ENCODE peak calls at places on chromosomes 1 and 21, in five cellular contexts. H, L, A, B and D are unnamed samples.

GRCh38 chr1:75131593-75132420 is 2.4 kb upstream of the LHX8 start:
- DNase-seq in H (no peak), L (no peak), A (no peak), B (no peak), D (no peak)

GRCh38 chr1:84834419-84835064 is 58.5 kb downstream of the LPAR3 start:
- DNase-seq in H (no peak), L (peak; percentile 84), A (no peak), B (no peak), D (peak; percentile 61)

GRCh38 chr1:39159224-39160036 is 45.1 kb upstream of the MACF1 start:
- DNase-seq in H (no peak), L (peak; percentile 54), A (no peak), B (peak; percentile 40), D (peak; percentile 30)

GRCh38 chr1:107135466-107135865 is 5.4 kb upstream of the NTNG1 start:
- DNase-seq in H (no peak), L (peak; percentile 67), A (no peak), B (peak; percentile 9), D (peak; percentile 25)

GRCh38 chr1:31407029-31407626 is 5.9 kb upstream of the SERINC2 start:
- DNase-seq in H (no peak), L (no peak), A (no peak), B (no peak), D (no peak)

GRCh38 chr1:91803847-91804545 is 82.0 kb downstream of the TGFBR3 start:
- DNase-seq in H (no peak), L (peak; percentile 40), A (no peak), B (peak; percentile 83), D (peak; percentile 13)

GRCh38 chr21:42539931-42540343 is 26.3 kb downstream of the SLC37A1 start:
- DNase-seq in H (no peak), L (peak; percentile 6), A (peak; percentile 25), B (peak; percentile 81), D (no peak)

GRCh38 chr1:207825719-207826556 is 74.1 kb downstream of the CD46 start:
- DNase-seq in H (no peak), L (no peak), A (peak; percentile 84), B (peak; percentile 91), D (peak; percentile 21)

GRCh38 chr1:63626222-63626621 is 33.0 kb downstream of the PGM1 start:
- DNase-seq in H (no peak), L (no peak), A (no peak), B (no peak), D (no peak)

GRCh38 chr1:56509713-56510641 is 69.4 kb downstream of the PLPP3 start:
- DNase-seq in H (no peak), L (no peak), A (no peak), B (peak; percentile 50), D (no peak)

GRCh38 chr1:57206038-57206437 is 217.8 kb downstream of the DAB1 start:
- DNase-seq in H (no peak), L (peak; percentile 8), A (no peak), B (no peak), D (no peak)

GRCh38 chr1:105027838-105028471 is 1278.3 kb downstream of the AMY1C start:
- DNase-seq in H (no peak), L (no peak), A (no peak), B (no peak), D (no peak)

GRCh38 chr1:203628185-203628996 is 1.8 kb downstream of the ATP2B4 start:
- DNase-seq in H (no peak), L (peak; percentile 82), A (peak; percentile 73), B (no peak), D (peak; percentile 91)

GRCh38 chr1:204545881-204546280 is 29.7 kb downstream of the MDM4 start:
- DNase-seq in H (no peak), L (no peak), A (no peak), B (no peak), D (no peak)

GRCh38 chr1:221174598-221174997 is 295.4 kb downstream of the HLX start:
- DNase-seq in H (no peak), L (no peak), A (peak; percentile 79), B (peak; percentile 17), D (no peak)

GRCh38 chr1:204560590-204560989 is 44.4 kb downstream of the MDM4 start:
- DNase-seq in H (no peak), L (peak; percentile 38), A (no peak), B (no peak), D (no peak)

GRCh38 chr1:24385160-24385939 is 28.2 kb downstream of the STPG1 start:
- DNase-seq in H (no peak), L (peak; percentile 81), A (no peak), B (peak; percentile 53), D (no peak)

GRCh38 chr1:31995263-31995662 is 18.4 kb upstream of the KHDRBS1 start:
- DNase-seq in H (no peak), L (no peak), A (no peak), B (no peak), D (no peak)

GRCh38 chr1:218367118-218367517 is 22.0 kb downstream of the TGFB2 start:
- DNase-seq in H (no peak), L (no peak), A (no peak), B (no peak), D (no peak)

GRCh38 chr1:77143529-77144121 is 75.6 kb downstream of the PIGK start:
- DNase-seq in H (peak; percentile 15), L (peak; percentile 43), A (no peak), B (peak; percentile 9), D (no peak)

GRCh38 chr1:183893561-183894289 is 88.8 kb downstream of the RGL1 start:
- DNase-seq in H (no peak), L (no peak), A (no peak), B (no peak), D (no peak)

GRCh38 chr1:117985973-117986372 is 56.4 kb downstream of the WDR3 start:
- DNase-seq in H (no peak), L (no peak), A (no peak), B (no peak), D (no peak)

GRCh38 chr1:198560093-198560638 is 19.7 kb upstream of the ATP6V1G3 start:
- DNase-seq in H (no peak), L (peak; percentile 15), A (no peak), B (peak; percentile 45), D (peak; percentile 31)

GRCh38 chr21:29304577-29304976 is 5.9 kb downstream of the BACH1 start:
- DNase-seq in H (no peak), L (no peak), A (no peak), B (no peak), D (no peak)

GRCh38 chr21:29305068-29305467 is 6.3 kb downstream of the BACH1 start:
- DNase-seq in H (no peak), L (peak; percentile 57), A (no peak), B (no peak), D (peak; percentile 23)

GRCh38 chr21:29306920-29307319 is 8.2 kb downstream of the BACH1 start:
- DNase-seq in H (no peak), L (no peak), A (no peak), B (no peak), D (no peak)

GRCh38 chr21:29303301-29303700 is 4.6 kb downstream of the BACH1 start:
- DNase-seq in H (no peak), L (no peak), A (no peak), B (no peak), D (no peak)

GRCh38 chr21:29305561-29305960 is 6.8 kb downstream of the BACH1 start:
- DNase-seq in H (no peak), L (no peak), A (no peak), B (no peak), D (no peak)
- H3K4me3 ChIP-seq in H (no peak overlapping the region), L (peak overlapping the region; percentile 40), A (no peak overlapping the region), B (no peak overlapping the region), D (no peak overlapping the region)

GRCh38 chr1:44499306-44499705 is 94.3 kb downstream of the RNF220 start:
- DNase-seq in H (no peak), L (no peak), A (no peak), B (no peak), D (no peak)

GRCh38 chr1:44501022-44501910 is 96.2 kb downstream of the RNF220 start:
- DNase-seq in H (no peak), L (no peak), A (peak; percentile 69), B (no peak), D (no peak)

GRCh38 chr1:44500181-44501021 is 95.3 kb downstream of the RNF220 start:
- DNase-seq in H (peak; percentile 63), L (peak; percentile 11), A (no peak), B (peak; percentile 44), D (no peak)

GRCh38 chr1:44496541-44497171 is 91.6 kb downstream of the RNF220 start:
- DNase-seq in H (no peak), L (no peak), A (no peak), B (no peak), D (no peak)

GRCh38 chr1:44497422-44498170 is 92.5 kb downstream of the RNF220 start:
- DNase-seq in H (no peak), L (no peak), A (no peak), B (no peak), D (no peak)
- H3K27me3 ChIP-seq in H (peaks cover 56% of the 10 kb centered on the region), L (peaks cover 73% of the 10 kb centered on the region), A (no peaks in the 10 kb centered on the region), B (peaks cover 58% of the 10 kb centered on the region), D (no peaks in the 10 kb centered on the region)

GRCh38 chr1:231248778-231249177 is 7.8 kb downstream of the GNPAT start:
- DNase-seq in H (no peak), L (no peak), A (no peak), B (no peak), D (no peak)

GRCh38 chr1:231252336-231252735 is 11.3 kb downstream of the GNPAT start:
- DNase-seq in H (no peak), L (no peak), A (no peak), B (no peak), D (no peak)
- H3K36me3 ChIP-seq in H (peaks cover 25% of the 10 kb centered on the region), L (peaks cover 10% of the 10 kb centered on the region), A (no peaks in the 10 kb centered on the region), B (peaks cover 47% of the 10 kb centered on the region), D (peaks cover 40% of the 10 kb centered on the region)

GRCh38 chr1:235993652-235994051 is 71.2 kb downstream of the NID1 start:
- DNase-seq in H (no peak), L (no peak), A (no peak), B (no peak), D (no peak)
- H3K4me3 ChIP-seq in H (no peak overlapping the region), L (no peak overlapping the region), A (no peak overlapping the region), B (no peak overlapping the region), D (no peak overlapping the region)